ENCODE peak calls at places on chromosomes 4 and X, in seven cellular contexts. O, P, Z, K, J, R and C are unnamed samples.

GRCh38 chrX:22357621-22358020 is 84.9 kb downstream of the CBLL2 start:
- DNase-seq in R (no peak), K (no peak), O (no peak), J (no peak), Z (no peak), P (no peak), C (no peak)

GRCh38 chrX:44482575-44482974 is 60.1 kb downstream of the FUNDC1 start:
- DNase-seq in Z (no peak), R (no peak), J (no peak), P (no peak), O (no peak), K (no peak), C (no peak)

GRCh38 chr4:124542021-124542420 is 170.5 kb downstream of the ANKRD50 start:
- DNase-seq in J (no peak), R (no peak), P (no peak), O (no peak), Z (no peak), K (no peak), C (no peak)

GRCh38 chr4:26388671-26389070 is 67.9 kb downstream of the RBPJ start:
- DNase-seq in R (no peak), K (no peak), Z (no peak), O (no peak), P (no peak), J (no peak), C (no peak)

GRCh38 chr4:64713256-64713840 is 304.1 kb upstream of the TECRL start:
- DNase-seq in P (peak; percentile 1), K (no peak), J (no peak), R (no peak), O (no peak), Z (no peak), C (no peak)

GRCh38 chr4:159435561-159436023 is 332.7 kb downstream of the RAPGEF2 start:
- DNase-seq in J (no peak), K (no peak), O (no peak), R (no peak), Z (no peak), P (no peak), C (no peak)

GRCh38 chr4:122914938-122915337 is 7.5 kb downstream of the NUDT6 start:
- DNase-seq in O (no peak), R (no peak), J (no peak), P (peak; percentile 39), K (no peak), Z (no peak), C (no peak)

GRCh38 chr4:16196482-16197393 is 29.5 kb downstream of the TAPT1 start:
- DNase-seq in P (peak; percentile 77), R (no peak), K (no peak), Z (no peak), J (no peak), O (no peak), C (no peak)

GRCh38 chrX:72394518-72395163 is 88.9 kb upstream of the CITED1 start:
- DNase-seq in J (peak; percentile 18), Z (no peak), K (no peak), P (peak; percentile 45), R (no peak), O (no peak), C (no peak)

GRCh38 chr4:26088433-26088928 is 174.5 kb downstream of the SMIM20 start:
- DNase-seq in Z (peak; percentile 34), J (no peak), K (no peak), P (peak; percentile 42), R (no peak), O (no peak), C (no peak)

DNA sequence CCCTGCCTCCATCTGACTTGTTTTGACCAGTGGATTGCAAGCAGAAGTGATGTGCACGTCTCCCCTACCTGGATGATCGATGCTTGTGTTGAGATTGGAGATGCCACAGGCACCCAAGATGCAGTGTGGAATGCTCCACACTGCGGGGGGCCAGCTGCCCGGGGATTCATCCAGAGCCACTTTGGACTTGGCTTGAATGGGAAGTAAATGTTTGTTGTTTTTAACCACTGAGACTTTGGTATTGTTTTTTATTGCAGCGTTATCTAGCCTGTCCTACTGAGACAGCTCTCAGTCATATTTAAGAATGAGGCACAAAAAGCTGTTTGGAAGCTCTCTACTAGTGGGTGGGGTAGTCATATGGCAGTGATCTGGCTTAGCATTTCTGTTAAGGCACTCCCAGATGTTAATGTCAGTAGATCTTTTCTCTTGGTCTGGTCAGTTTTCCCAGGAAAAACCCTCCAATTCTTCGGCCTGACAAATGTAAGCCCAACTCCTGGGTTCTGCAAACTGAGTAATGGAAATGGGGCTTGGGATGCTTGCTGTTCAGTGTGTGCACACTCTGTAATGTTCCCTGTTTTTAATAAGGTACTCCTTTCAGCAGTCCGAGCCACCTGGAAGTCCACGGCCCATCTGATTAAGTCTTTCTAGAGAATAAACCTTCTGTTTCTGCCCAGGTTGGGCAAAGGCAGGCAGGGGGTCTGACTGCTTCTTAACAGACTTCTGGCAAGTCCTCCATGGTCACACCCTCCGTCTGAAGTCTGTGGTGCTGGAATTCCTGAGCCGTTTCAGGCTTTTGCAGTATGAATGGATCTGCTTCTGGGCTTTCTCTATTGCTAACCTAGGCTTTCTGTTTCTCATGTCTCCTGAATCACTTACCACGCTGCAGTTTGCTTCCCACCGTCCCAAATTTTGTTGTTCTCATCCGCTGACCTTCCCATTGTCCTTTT is 74.8 kb downstream of the WWC2 start:
- DNase-seq in O (no peak), J (no peak), R (no peak), P (no peak), Z (no peak), K (no peak), C (no peak)
- H3K4me3 ChIP-seq in O (no peak overlapping the region), J (no peak overlapping the region), R (no peak overlapping the region), P (no peak overlapping the region), Z (no peak overlapping the region), K (no peak overlapping the region), C (no peak overlapping the region)

GRCh38 chrX:37332987-37333658 is 16.0 kb upstream of the PRRG1 start:
- DNase-seq in O (no peak), R (no peak), J (no peak), Z (no peak), K (no peak), P (peak; percentile 63), C (no peak)
- TF ChIP-seq CTCF in O (no peak), R (no peak), J (no peak), Z (no peak), K (no peak), P (no peak), C (no peak)

DNA sequence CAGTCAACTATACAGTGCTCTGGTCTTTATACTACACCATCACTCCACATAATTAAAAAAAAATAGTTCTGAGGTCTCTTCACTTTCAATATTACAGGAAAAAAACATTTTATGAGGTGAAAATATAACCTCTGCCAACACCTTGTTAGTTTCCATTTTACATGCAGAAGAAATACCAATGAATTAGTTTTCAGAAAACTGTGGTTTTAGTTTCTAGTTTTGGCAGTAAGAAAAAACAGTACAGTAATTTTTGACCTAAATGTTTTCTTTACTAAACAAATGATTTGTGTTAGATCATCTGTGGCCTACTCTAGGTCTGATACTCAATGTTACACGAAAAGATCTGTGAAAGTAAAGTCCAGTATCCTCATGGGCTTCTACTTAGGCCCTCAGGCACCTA is 10.0 kb downstream of the SULT1E1 start:
- DNase-seq in K (no peak), O (no peak), P (no peak), J (no peak), Z (no peak), R (no peak), C (no peak)
- H3K4me3 ChIP-seq in K (no peak overlapping the region), O (no peak overlapping the region), P (no peak overlapping the region), J (no peak overlapping the region), Z (no peak overlapping the region), R (no peak overlapping the region), C (no peak overlapping the region)

GRCh38 chr4:110452546-110452945 is 23.4 kb upstream of the ENPEP start:
- DNase-seq in R (no peak), Z (no peak), P (no peak), J (no peak), O (no peak), K (no peak), C (no peak)
- TF ChIP-seq CTCF in R (no peak), Z (no peak), P (no peak), J (no peak), O (no peak), K (no peak), C (no peak)

DNA sequence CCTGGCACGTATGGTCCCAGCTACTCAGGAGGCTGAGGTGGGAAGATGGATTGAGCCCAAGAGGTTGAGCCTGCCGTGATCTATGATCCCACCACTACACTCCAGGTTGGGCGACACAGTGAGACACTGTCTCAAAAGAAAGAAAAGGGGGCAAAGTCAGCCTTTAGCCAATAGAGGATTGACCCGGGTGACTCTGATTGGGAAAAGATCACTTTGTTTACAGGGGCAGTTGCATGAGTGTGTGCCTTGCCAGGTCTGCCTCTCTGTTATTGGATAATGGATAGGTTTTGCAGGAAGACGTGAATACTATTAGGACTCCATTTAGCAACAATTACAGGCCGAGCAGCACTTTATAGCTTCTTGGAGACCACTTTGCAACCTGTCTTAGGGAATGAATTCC is 103.1 kb upstream of the PSAPL1 start:
- DNase-seq in P (no peak), J (no peak), R (no peak), O (no peak), Z (no peak), K (no peak), C (no peak)
- H3K4me3 ChIP-seq in P (no peak overlapping the region), J (no peak overlapping the region), R (no peak overlapping the region), O (no peak overlapping the region), Z (no peak overlapping the region), K (no peak overlapping the region), C (no peak overlapping the region)